ENCODE peak calls at places on chromosomes 13 and 19, in seven cellular contexts. One of them, this sample, is unnamed.

GRCh38 chr19:18098891-18099622 is 1.5 kb downstream of the MAST3 start:
- DNase-seq in fibroblast of lung: no peak
- DNase-seq in left ventricle myocardium inferior: no peak
- DNase-seq in psoas muscle: no peak
- DNase-seq in heart left ventricle: no peak
- DNase-seq in GM23338: peak; percentile 58
- DNase-seq in foreskin keratinocyte: no peak
- DNase-seq in this sample: no peak

GRCh38 chr19:18903146-18904056 is 7.4 kb upstream of the CERS1 start:
- DNase-seq in fibroblast of lung: no peak
- DNase-seq in left ventricle myocardium inferior: no peak
- DNase-seq in psoas muscle: no peak
- DNase-seq in heart left ventricle: no peak
- DNase-seq in GM23338: peak; percentile 21
- DNase-seq in foreskin keratinocyte: no peak
- DNase-seq in this sample: no peak

GRCh38 chr13:49560270-49561063 is 24.9 kb downstream of the RCBTB1 start:
- DNase-seq in fibroblast of lung: peak; percentile 20
- DNase-seq in left ventricle myocardium inferior: no peak
- DNase-seq in psoas muscle: no peak
- DNase-seq in heart left ventricle: no peak
- DNase-seq in GM23338: peak; percentile 52
- DNase-seq in foreskin keratinocyte: peak; percentile 32
- DNase-seq in this sample: peak; percentile 71

GRCh38 chr13:80047406-80047805 is 293.5 kb downstream of the SPRY2 start:
- DNase-seq in fibroblast of lung: peak; percentile 95
- DNase-seq in left ventricle myocardium inferior: no peak
- DNase-seq in psoas muscle: no peak
- DNase-seq in heart left ventricle: no peak
- DNase-seq in GM23338: no peak
- DNase-seq in foreskin keratinocyte: no peak
- DNase-seq in this sample: peak; percentile 8

GRCh38 chr13:103866041-103866440 is 799.8 kb upstream of the SLC10A2 start:
- DNase-seq in fibroblast of lung: no peak
- DNase-seq in left ventricle myocardium inferior: no peak
- DNase-seq in psoas muscle: no peak
- DNase-seq in heart left ventricle: no peak
- DNase-seq in GM23338: no peak
- DNase-seq in foreskin keratinocyte: no peak
- DNase-seq in this sample: no peak

GRCh38 chr13:48731957-48732569 is 78.3 kb downstream of the CYSLTR2 start:
- DNase-seq in fibroblast of lung: no peak
- DNase-seq in left ventricle myocardium inferior: peak; percentile 39
- DNase-seq in psoas muscle: peak; percentile 68
- DNase-seq in heart left ventricle: peak; percentile 74
- DNase-seq in GM23338: peak; percentile 82
- DNase-seq in foreskin keratinocyte: no peak
- DNase-seq in this sample: peak; percentile 45

GRCh38 chr19:46813570-46814358 is 25.4 kb upstream of the SLC1A5 start:
- DNase-seq in fibroblast of lung: peak; percentile 44
- DNase-seq in left ventricle myocardium inferior: peak; percentile 70
- DNase-seq in psoas muscle: peak; percentile 75
- DNase-seq in heart left ventricle: peak; percentile 82
- DNase-seq in GM23338: no peak
- DNase-seq in foreskin keratinocyte: no peak
- DNase-seq in this sample: peak; percentile 83

GRCh38 chr19:43610493-43610892 is 1.4 kb upstream of the SRRM5 start:
- DNase-seq in fibroblast of lung: peak; percentile 9
- DNase-seq in left ventricle myocardium inferior: no peak
- DNase-seq in psoas muscle: no peak
- DNase-seq in heart left ventricle: no peak
- DNase-seq in GM23338: no peak
- DNase-seq in foreskin keratinocyte: no peak
- DNase-seq in this sample: no peak

GRCh38 chr19:41565384-41565730 is 10.6 kb upstream of the CEACAM21 start:
- DNase-seq in fibroblast of lung: no peak
- DNase-seq in left ventricle myocardium inferior: no peak
- DNase-seq in psoas muscle: no peak
- DNase-seq in heart left ventricle: no peak
- DNase-seq in GM23338: no peak
- DNase-seq in foreskin keratinocyte: no peak
- DNase-seq in this sample: no peak

GRCh38 chr13:114296902-114297301 is 15.5 kb downstream of the UPF3A start:
- DNase-seq in fibroblast of lung: no peak
- DNase-seq in left ventricle myocardium inferior: no peak
- DNase-seq in psoas muscle: no peak
- DNase-seq in heart left ventricle: no peak
- DNase-seq in GM23338: no peak
- DNase-seq in foreskin keratinocyte: no peak
- DNase-seq in this sample: no peak

GRCh38 chr19:18229474-18229873 is 3.2 kb upstream of the PDE4C start:
- DNase-seq in fibroblast of lung: no peak
- DNase-seq in left ventricle myocardium inferior: no peak
- DNase-seq in psoas muscle: no peak
- DNase-seq in heart left ventricle: no peak
- DNase-seq in GM23338: peak; percentile 61
- DNase-seq in foreskin keratinocyte: no peak
- DNase-seq in this sample: no peak

GRCh38 chr13:98677398-98677797 is 75.1 kb downstream of the SLC15A1 start:
- DNase-seq in fibroblast of lung: peak; percentile 94
- DNase-seq in left ventricle myocardium inferior: no peak
- DNase-seq in psoas muscle: no peak
- DNase-seq in heart left ventricle: no peak
- DNase-seq in GM23338: no peak
- DNase-seq in foreskin keratinocyte: peak; percentile 89
- DNase-seq in this sample: no peak

GRCh38 chr13:43878897-43879322 is 630 bp downstream of the CCDC122 start:
- DNase-seq in fibroblast of lung: peak; percentile 78
- DNase-seq in left ventricle myocardium inferior: peak; percentile 76
- DNase-seq in psoas muscle: peak; percentile 88
- DNase-seq in heart left ventricle: peak; percentile 90
- DNase-seq in GM23338: peak; percentile 67
- DNase-seq in foreskin keratinocyte: no peak
- DNase-seq in this sample: peak; percentile 85

GRCh38 chr13:37216340-37216739 is 110.9 kb upstream of the CSNK1A1L start:
- DNase-seq in fibroblast of lung: no peak
- DNase-seq in left ventricle myocardium inferior: no peak
- DNase-seq in psoas muscle: no peak
- DNase-seq in heart left ventricle: no peak
- DNase-seq in GM23338: no peak
- DNase-seq in foreskin keratinocyte: no peak
- DNase-seq in this sample: no peak

GRCh38 chr19:10724573-10725071 is 6.7 kb downstream of the DNM2 start:
- DNase-seq in fibroblast of lung: no peak
- DNase-seq in left ventricle myocardium inferior: no peak
- DNase-seq in psoas muscle: no peak
- DNase-seq in heart left ventricle: no peak
- DNase-seq in GM23338: no peak
- DNase-seq in foreskin keratinocyte: no peak
- DNase-seq in this sample: no peak

GRCh38 chr13:44298314-44298713 is 75.3 kb upstream of the SERP2 start:
- DNase-seq in fibroblast of lung: peak; percentile 58
- DNase-seq in left ventricle myocardium inferior: no peak
- DNase-seq in psoas muscle: no peak
- DNase-seq in heart left ventricle: no peak
- DNase-seq in GM23338: no peak
- DNase-seq in foreskin keratinocyte: no peak
- DNase-seq in this sample: no peak

GRCh38 chr19:42961119-42961518 is 24.1 kb upstream of the PSG7 start:
- DNase-seq in fibroblast of lung: no peak
- DNase-seq in left ventricle myocardium inferior: no peak
- DNase-seq in psoas muscle: no peak
- DNase-seq in heart left ventricle: no peak
- DNase-seq in GM23338: no peak
- DNase-seq in foreskin keratinocyte: no peak
- DNase-seq in this sample: no peak

GRCh38 chr13:113973218-113974164 is at the start of gene C13orf46:
- DNase-seq in fibroblast of lung: no peak
- DNase-seq in left ventricle myocardium inferior: peak; percentile 12
- DNase-seq in psoas muscle: peak; percentile 48
- DNase-seq in heart left ventricle: peak; percentile 55
- DNase-seq in GM23338: no peak
- DNase-seq in foreskin keratinocyte: no peak
- DNase-seq in this sample: peak; percentile 10

GRCh38 chr13:42233726-42234125 is 38.2 kb upstream of the AKAP11 start:
- DNase-seq in fibroblast of lung: no peak
- DNase-seq in left ventricle myocardium inferior: no peak
- DNase-seq in psoas muscle: no peak
- DNase-seq in heart left ventricle: no peak
- DNase-seq in GM23338: no peak
- DNase-seq in foreskin keratinocyte: no peak
- DNase-seq in this sample: no peak

DNA sequence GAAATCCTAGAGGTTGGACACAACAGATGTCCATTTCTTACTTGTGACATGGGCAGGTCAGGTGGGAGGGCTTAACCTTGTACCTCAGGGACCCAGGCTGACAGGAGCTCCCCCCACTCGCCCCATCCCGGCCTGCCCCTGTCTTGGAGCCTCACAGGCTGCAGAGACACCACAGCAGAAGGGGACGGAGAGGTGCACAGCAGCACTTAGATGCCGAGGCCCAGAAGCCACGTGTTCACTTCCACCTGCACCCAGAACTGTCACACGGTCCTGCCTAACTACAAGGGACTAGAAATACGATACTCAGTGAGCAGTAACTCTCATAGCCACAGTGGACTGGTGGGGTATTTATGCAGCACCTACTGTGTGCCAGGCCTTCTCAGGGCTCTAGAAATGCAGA is 129.7 kb downstream of the SIPA1L3 start:
- DNase-seq in fibroblast of lung: no peak
- DNase-seq in left ventricle myocardium inferior: no peak
- DNase-seq in psoas muscle: no peak
- DNase-seq in heart left ventricle: no peak
- DNase-seq in GM23338: no peak
- DNase-seq in foreskin keratinocyte: no peak
- DNase-seq in this sample: no peak
- H3K4me1 ChIP-seq in fibroblast of lung: peaks cover 14% of the 10 kb centered on the region
- H3K4me1 ChIP-seq in left ventricle myocardium inferior: peaks cover 24% of the 10 kb centered on the region
- H3K4me1 ChIP-seq in psoas muscle: peaks cover 26% of the 10 kb centered on the region
- H3K4me1 ChIP-seq in heart left ventricle: peaks cover 5% of the 10 kb centered on the region
- H3K4me1 ChIP-seq in GM23338: peaks cover 18% of the 10 kb centered on the region
- H3K4me1 ChIP-seq in foreskin keratinocyte: peaks cover 4% of the 10 kb centered on the region
- H3K4me1 ChIP-seq in this sample: peaks cover 25% of the 10 kb centered on the region

GRCh38 chr13:109760951-109761350 is 25.4 kb downstream of the IRS2 start:
- DNase-seq in fibroblast of lung: no peak
- DNase-seq in left ventricle myocardium inferior: no peak
- DNase-seq in psoas muscle: no peak
- DNase-seq in heart left ventricle: no peak
- DNase-seq in GM23338: no peak
- DNase-seq in foreskin keratinocyte: no peak
- DNase-seq in this sample: no peak
- H3K4me1 ChIP-seq in fibroblast of lung: no peaks in the 10 kb centered on the region
- H3K4me1 ChIP-seq in left ventricle myocardium inferior: peaks cover 64% of the 10 kb centered on the region
- H3K4me1 ChIP-seq in psoas muscle: peaks cover 22% of the 10 kb centered on the region
- H3K4me1 ChIP-seq in heart left ventricle: peaks cover 8% of the 10 kb centered on the region
- H3K4me1 ChIP-seq in GM23338: peaks cover 7% of the 10 kb centered on the region
- H3K4me1 ChIP-seq in foreskin keratinocyte: peaks cover 29% of the 10 kb centered on the region
- H3K4me1 ChIP-seq in this sample: no peaks in the 10 kb centered on the region

GRCh38 chr19:55667006-55667381 is 8.0 kb upstream of the EPN1 start:
- DNase-seq in fibroblast of lung: no peak
- DNase-seq in left ventricle myocardium inferior: no peak
- DNase-seq in psoas muscle: no peak
- DNase-seq in heart left ventricle: no peak
- DNase-seq in GM23338: no peak
- DNase-seq in foreskin keratinocyte: no peak
- DNase-seq in this sample: no peak
- H3K4me1 ChIP-seq in fibroblast of lung: no peaks in the 10 kb centered on the region
- H3K4me1 ChIP-seq in left ventricle myocardium inferior: peaks cover 37% of the 10 kb centered on the region
- H3K4me1 ChIP-seq in psoas muscle: no peaks in the 10 kb centered on the region
- H3K4me1 ChIP-seq in heart left ventricle: no peaks in the 10 kb centered on the region
- H3K4me1 ChIP-seq in GM23338: peaks cover 3% of the 10 kb centered on the region
- H3K4me1 ChIP-seq in foreskin keratinocyte: peaks cover 3% of the 10 kb centered on the region
- H3K4me1 ChIP-seq in this sample: peaks cover 11% of the 10 kb centered on the region

DNA sequence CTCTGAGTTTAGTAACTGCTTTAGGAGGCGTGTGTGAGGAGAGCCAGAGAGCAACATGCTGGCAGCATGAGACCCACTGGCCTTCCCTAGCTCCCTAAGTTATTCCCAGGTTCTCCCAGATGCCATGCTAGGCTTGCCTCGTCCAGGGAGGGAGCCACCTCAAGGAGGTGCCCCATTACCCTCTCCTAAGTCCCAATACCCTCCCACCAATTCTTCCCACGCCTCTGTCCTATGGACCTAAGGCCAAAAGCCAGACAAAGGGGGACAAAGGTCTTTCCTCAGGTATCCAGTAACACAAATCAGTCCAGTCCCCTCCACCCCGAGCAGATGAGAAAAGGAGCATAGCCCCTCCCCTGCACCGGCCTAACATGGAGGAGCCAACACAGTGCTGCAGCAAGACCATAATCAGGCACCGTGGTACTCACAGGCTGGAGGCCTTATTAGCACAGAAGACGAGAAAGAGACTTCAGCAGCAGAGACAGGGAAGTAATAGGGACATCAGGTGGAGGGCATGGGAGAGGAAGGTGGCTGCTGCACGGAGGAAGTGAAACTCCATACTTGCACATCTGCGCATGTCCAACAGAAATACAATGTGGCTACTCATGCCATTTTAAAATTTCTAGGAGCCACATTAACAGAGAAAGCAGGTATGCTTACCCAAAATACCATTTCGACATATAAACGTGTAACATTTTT is 46.3 kb downstream of the BRD4 start:
- DNase-seq in fibroblast of lung: no peak
- DNase-seq in left ventricle myocardium inferior: no peak
- DNase-seq in psoas muscle: no peak
- DNase-seq in heart left ventricle: no peak
- DNase-seq in GM23338: peak; percentile 44
- DNase-seq in foreskin keratinocyte: no peak
- DNase-seq in this sample: no peak
- H3K4me1 ChIP-seq in fibroblast of lung: peaks cover 35% of the 10 kb centered on the region
- H3K4me1 ChIP-seq in left ventricle myocardium inferior: peaks cover 100% of the 10 kb centered on the region
- H3K4me1 ChIP-seq in psoas muscle: peaks cover 100% of the 10 kb centered on the region
- H3K4me1 ChIP-seq in heart left ventricle: peaks cover 90% of the 10 kb centered on the region
- H3K4me1 ChIP-seq in GM23338: peaks cover 87% of the 10 kb centered on the region
- H3K4me1 ChIP-seq in foreskin keratinocyte: peaks cover 45% of the 10 kb centered on the region
- H3K4me1 ChIP-seq in this sample: peaks cover 87% of the 10 kb centered on the region

GRCh38 chr19:7213628-7214328 is 80.4 kb downstream of the INSR start:
- DNase-seq in fibroblast of lung: no peak
- DNase-seq in left ventricle myocardium inferior: no peak
- DNase-seq in psoas muscle: no peak
- DNase-seq in heart left ventricle: no peak
- DNase-seq in GM23338: no peak
- DNase-seq in foreskin keratinocyte: no peak
- DNase-seq in this sample: no peak
- H3K4me1 ChIP-seq in fibroblast of lung: no peaks in the 10 kb centered on the region
- H3K4me1 ChIP-seq in left ventricle myocardium inferior: peaks cover 64% of the 10 kb centered on the region
- H3K4me1 ChIP-seq in psoas muscle: peaks cover 25% of the 10 kb centered on the region
- H3K4me1 ChIP-seq in heart left ventricle: peaks cover 14% of the 10 kb centered on the region
- H3K4me1 ChIP-seq in GM23338: peaks cover 35% of the 10 kb centered on the region
- H3K4me1 ChIP-seq in foreskin keratinocyte: no peaks in the 10 kb centered on the region
- H3K4me1 ChIP-seq in this sample: peaks cover 86% of the 10 kb centered on the region